ENCODE peak calls at places on chromosomes 5 and 9, in nine cellular contexts. S, K, E, U, Y, F, T, O and A are unnamed samples.
A peak's percentile ranks its signal among the peaks of the same experiment; 100 is the strongest.

GRCh38 chr5:180491496-180491895 is 2.7 kb upstream of the CNOT6 start:
- DNase-seq in E (no peak), O (peak; percentile 17), F (no peak), U (no peak), Y (no peak), T (peak; percentile 53), S (no peak), K (no peak), A (no peak)

GRCh38 chr5:68336200-68336599 is 120.6 kb downstream of the PIK3R1 start:
- DNase-seq in T (no peak), F (no peak), U (no peak), Y (no peak), S (no peak), O (no peak), E (no peak), K (no peak), A (no peak)

GRCh38 chr5:14676320-14676719 is 11.8 kb downstream of the OTULIN start:
- DNase-seq in T (peak; percentile 76), F (peak; percentile 78), Y (no peak), S (no peak), O (peak; percentile 63), U (peak; percentile 29), E (no peak), K (no peak), A (no peak)

GRCh38 chr5:137148656-137149055 is 350.5 kb downstream of the SPOCK1 start:
- DNase-seq in F (no peak), K (no peak), T (no peak), O (no peak), U (no peak), S (no peak), E (no peak), Y (no peak), A (no peak)

GRCh38 chr5:135473956-135474670 is 22.0 kb upstream of the TIFAB start:
- DNase-seq in Y (no peak), T (no peak), E (no peak), S (no peak), U (no peak), K (no peak), O (no peak), F (no peak), A (no peak)

GRCh38 chr5:1378096-1378495 is 33.2 kb upstream of the CLPTM1L start:
- DNase-seq in K (no peak), O (no peak), U (no peak), Y (no peak), F (no peak), S (no peak), T (no peak), E (no peak), A (no peak)

GRCh38 chr9:111566234-111566633 is 33.2 kb downstream of the PTGR1 start:
- DNase-seq in S (no peak), K (no peak), O (no peak), T (no peak), F (peak; percentile 10), U (no peak), Y (no peak), E (no peak), A (no peak)

GRCh38 chr5:81825237-81825636 is 74.3 kb upstream of the SSBP2 start:
- DNase-seq in S (peak; percentile 46), T (no peak), K (no peak), O (no peak), U (peak; percentile 95), Y (no peak), F (peak; percentile 67), E (no peak), A (no peak)

GRCh38 chr5:157390179-157390923 is 69.7 kb upstream of the NIPAL4 start:
- DNase-seq in F (peak; percentile 88), Y (peak; percentile 58), T (no peak), K (peak; percentile 47), U (peak; percentile 97), S (peak; percentile 45), E (peak; percentile 31), O (no peak), A (no peak)

GRCh38 chr5:143395638-143396352 is 7.7 kb downstream of the NR3C1 start:
- DNase-seq in U (no peak), S (no peak), F (no peak), O (no peak), K (no peak), Y (no peak), T (no peak), E (no peak), A (no peak)

GRCh38 chr5:16505904-16506303 is 40.3 kb upstream of the ZNF622 start:
- DNase-seq in O (no peak), E (no peak), K (no peak), S (no peak), F (no peak), U (no peak), Y (no peak), T (no peak), A (no peak)

GRCh38 chr5:179023528-179024189 is at the start of gene ZNF879:
- DNase-seq in O (peak; percentile 90), F (peak; percentile 96), E (peak; percentile 89), S (peak; percentile 85), Y (peak; percentile 95), K (peak; percentile 83), T (peak; percentile 95), U (peak; percentile 94), A (peak; percentile 65)